ENCODE peak calls at places on chromosomes 3 and 15, in nine cellular contexts. One of them, this sample, is unnamed.

GRCh38 chr3:157175678-157176077 is 15.7 kb upstream of the CCNL1 start:
- DNase-seq in ovary: peak; percentile 36
- DNase-seq in sigmoid colon: peak; percentile 76
- DNase-seq in GM23338: peak; percentile 43
- DNase-seq in A549: peak; percentile 26
- DNase-seq in tibial artery: no peak
- DNase-seq in IMR-90: no peak
- DNase-seq in PC-3: no peak
- DNase-seq in psoas muscle: no peak
- DNase-seq in this sample: no peak

GRCh38 chr3:188531210-188531609 is 377.3 kb downstream of the LPP start:
- DNase-seq in sigmoid colon: no peak
- DNase-seq in PC-3: peak; percentile 78
- DNase-seq in tibial artery: no peak
- DNase-seq in psoas muscle: no peak
- DNase-seq in ovary: no peak
- DNase-seq in IMR-90: peak; percentile 59
- DNase-seq in GM23338: no peak
- DNase-seq in A549: no peak
- DNase-seq in this sample: no peak

GRCh38 chr3:72318504-72319201 is 529.6 kb downstream of the SHQ1 start:
- DNase-seq in psoas muscle: no peak
- DNase-seq in PC-3: peak; percentile 31
- DNase-seq in ovary: no peak
- DNase-seq in A549: no peak
- DNase-seq in GM23338: no peak
- DNase-seq in tibial artery: no peak
- DNase-seq in sigmoid colon: no peak
- DNase-seq in IMR-90: peak; percentile 53
- DNase-seq in this sample: no peak

GRCh38 chr3:149368850-149369497 is 8.5 kb downstream of the TM4SF1 start:
- DNase-seq in psoas muscle: no peak
- DNase-seq in sigmoid colon: no peak
- DNase-seq in ovary: no peak
- DNase-seq in IMR-90: no peak
- DNase-seq in GM23338: no peak
- DNase-seq in PC-3: peak; percentile 72
- DNase-seq in A549: peak; percentile 69
- DNase-seq in tibial artery: no peak
- DNase-seq in this sample: no peak

GRCh38 chr3:150235799-150236198 is 172.3 kb upstream of the TSC22D2 start:
- DNase-seq in psoas muscle: no peak
- DNase-seq in A549: no peak
- DNase-seq in ovary: no peak
- DNase-seq in IMR-90: peak; percentile 91
- DNase-seq in PC-3: peak; percentile 17
- DNase-seq in sigmoid colon: no peak
- DNase-seq in tibial artery: no peak
- DNase-seq in GM23338: no peak
- DNase-seq in this sample: no peak

GRCh38 chr3:174533286-174533685 is 325.8 kb upstream of the NAALADL2 start:
- DNase-seq in ovary: no peak
- DNase-seq in IMR-90: peak; percentile 76
- DNase-seq in sigmoid colon: no peak
- DNase-seq in A549: no peak
- DNase-seq in PC-3: peak; percentile 12
- DNase-seq in GM23338: no peak
- DNase-seq in psoas muscle: no peak
- DNase-seq in tibial artery: no peak
- DNase-seq in this sample: no peak

GRCh38 chr3:16338124-16338523 is 73.1 kb downstream of the OXNAD1 start:
- DNase-seq in PC-3: no peak
- DNase-seq in psoas muscle: no peak
- DNase-seq in A549: no peak
- DNase-seq in GM23338: no peak
- DNase-seq in sigmoid colon: no peak
- DNase-seq in ovary: no peak
- DNase-seq in IMR-90: no peak
- DNase-seq in tibial artery: no peak
- DNase-seq in this sample: peak; percentile 62

GRCh38 chr3:191774485-191774884 is 313.5 kb downstream of the PYDC2 start:
- DNase-seq in GM23338: no peak
- DNase-seq in IMR-90: no peak
- DNase-seq in psoas muscle: no peak
- DNase-seq in ovary: no peak
- DNase-seq in sigmoid colon: no peak
- DNase-seq in tibial artery: no peak
- DNase-seq in PC-3: peak; percentile 54
- DNase-seq in A549: peak; percentile 81
- DNase-seq in this sample: no peak

GRCh38 chr3:85572426-85572825 is 613.6 kb downstream of the CADM2 start:
- DNase-seq in IMR-90: no peak
- DNase-seq in ovary: no peak
- DNase-seq in GM23338: no peak
- DNase-seq in PC-3: no peak
- DNase-seq in tibial artery: no peak
- DNase-seq in psoas muscle: no peak
- DNase-seq in A549: no peak
- DNase-seq in sigmoid colon: no peak
- DNase-seq in this sample: no peak

GRCh38 chr3:171982829-171983228 is 56.5 kb upstream of the FNDC3B start:
- DNase-seq in A549: no peak
- DNase-seq in IMR-90: peak; percentile 87
- DNase-seq in ovary: no peak
- DNase-seq in tibial artery: no peak
- DNase-seq in sigmoid colon: no peak
- DNase-seq in GM23338: no peak
- DNase-seq in PC-3: peak; percentile 66
- DNase-seq in psoas muscle: no peak
- DNase-seq in this sample: no peak
- H3K4me3 ChIP-seq in A549: no peak overlapping the region
- H3K4me3 ChIP-seq in IMR-90: no peak overlapping the region
- H3K4me3 ChIP-seq in ovary: no peak overlapping the region
- H3K4me3 ChIP-seq in tibial artery: no peak overlapping the region
- H3K4me3 ChIP-seq in sigmoid colon: no peak overlapping the region
- H3K4me3 ChIP-seq in GM23338: no peak overlapping the region
- H3K4me3 ChIP-seq in PC-3: no peak overlapping the region
- H3K4me3 ChIP-seq in psoas muscle: no peak overlapping the region
- H3K4me3 ChIP-seq in this sample: no peak overlapping the region

GRCh38 chr3:194271459-194272035 is 79.6 kb downstream of the CPN2 start:
- DNase-seq in psoas muscle: no peak
- DNase-seq in GM23338: no peak
- DNase-seq in sigmoid colon: no peak
- DNase-seq in PC-3: no peak
- DNase-seq in tibial artery: no peak
- DNase-seq in ovary: no peak
- DNase-seq in A549: no peak
- DNase-seq in IMR-90: no peak
- DNase-seq in this sample: no peak

GRCh38 chr3:194273396-194274310 is 77.5 kb downstream of the CPN2 start:
- DNase-seq in IMR-90: no peak
- DNase-seq in psoas muscle: no peak
- DNase-seq in tibial artery: peak; percentile 62
- DNase-seq in A549: no peak
- DNase-seq in ovary: peak; percentile 14
- DNase-seq in PC-3: no peak
- DNase-seq in sigmoid colon: peak; percentile 69
- DNase-seq in GM23338: no peak
- DNase-seq in this sample: no peak

GRCh38 chr3:194270627-194271458 is 80.3 kb downstream of the CPN2 start:
- DNase-seq in A549: no peak
- DNase-seq in sigmoid colon: peak; percentile 97
- DNase-seq in GM23338: no peak
- DNase-seq in psoas muscle: peak; percentile 82
- DNase-seq in PC-3: no peak
- DNase-seq in IMR-90: no peak
- DNase-seq in tibial artery: peak; percentile 99
- DNase-seq in ovary: peak; percentile 83
- DNase-seq in this sample: no peak

GRCh38 chr3:194272861-194273266 is 78.3 kb downstream of the CPN2 start:
- DNase-seq in ovary: peak; percentile 7
- DNase-seq in A549: no peak
- DNase-seq in psoas muscle: no peak
- DNase-seq in GM23338: no peak
- DNase-seq in sigmoid colon: peak; percentile 76
- DNase-seq in tibial artery: peak; percentile 56
- DNase-seq in IMR-90: no peak
- DNase-seq in PC-3: no peak
- DNase-seq in this sample: no peak

GRCh38 chr3:194272221-194272620 is 78.9 kb downstream of the CPN2 start:
- DNase-seq in tibial artery: peak; percentile 64
- DNase-seq in psoas muscle: no peak
- DNase-seq in IMR-90: no peak
- DNase-seq in ovary: peak; percentile 12
- DNase-seq in A549: no peak
- DNase-seq in sigmoid colon: peak; percentile 66
- DNase-seq in GM23338: no peak
- DNase-seq in PC-3: no peak
- DNase-seq in this sample: no peak
- H3K4me1 ChIP-seq in tibial artery: peaks cover 66% of the 10 kb centered on the region
- H3K4me1 ChIP-seq in psoas muscle: peaks cover 34% of the 10 kb centered on the region
- H3K4me1 ChIP-seq in IMR-90: peaks cover under 1% of the 10 kb centered on the region
- H3K4me1 ChIP-seq in ovary: peaks cover 26% of the 10 kb centered on the region
- H3K4me1 ChIP-seq in A549: peaks cover 15% of the 10 kb centered on the region
- H3K4me1 ChIP-seq in sigmoid colon: no peaks in the 10 kb centered on the region
- H3K4me1 ChIP-seq in GM23338: peaks cover 11% of the 10 kb centered on the region
- H3K4me1 ChIP-seq in PC-3: no peaks in the 10 kb centered on the region
- H3K4me1 ChIP-seq in this sample: no peaks in the 10 kb centered on the region

DNA sequence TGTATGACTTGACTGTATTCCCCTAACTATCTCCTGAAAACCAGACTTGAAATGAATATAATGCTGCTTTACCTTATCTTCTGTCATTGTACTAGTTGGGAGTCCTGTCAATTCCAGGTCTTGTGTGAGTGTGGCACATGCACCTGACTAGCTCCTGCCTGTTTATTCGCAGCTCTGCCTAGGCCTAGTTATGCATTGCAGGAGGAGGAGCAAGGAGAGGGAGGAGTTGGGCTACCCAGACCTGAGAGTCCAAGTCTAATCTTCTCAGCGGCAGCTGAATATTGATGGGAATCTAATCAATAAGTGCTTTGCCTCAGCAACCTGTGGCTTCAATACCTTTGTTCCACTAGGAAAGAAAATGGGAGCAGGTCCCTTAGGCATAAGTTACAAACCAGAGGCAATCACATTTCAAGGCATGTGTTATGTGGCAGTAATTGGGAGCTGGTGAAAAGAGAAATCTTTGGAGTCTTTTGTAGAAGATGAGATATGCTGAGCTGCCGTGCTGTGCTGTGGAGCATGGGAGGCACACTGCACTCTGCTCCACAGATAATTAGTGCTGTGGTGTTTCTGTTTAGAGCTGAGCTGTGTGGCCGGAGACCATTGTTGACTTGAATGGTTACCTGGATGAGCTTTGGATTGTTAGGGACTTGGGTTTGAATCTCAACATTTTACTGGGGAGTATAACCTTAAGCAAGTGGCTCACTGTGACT is at the start of gene SLC2A2:
- DNase-seq in tibial artery: no peak
- DNase-seq in A549: no peak
- DNase-seq in PC-3: no peak
- DNase-seq in GM23338: no peak
- DNase-seq in sigmoid colon: no peak
- DNase-seq in psoas muscle: no peak
- DNase-seq in IMR-90: no peak
- DNase-seq in ovary: no peak
- DNase-seq in this sample: no peak
- H3K4me3 ChIP-seq in tibial artery: no peak within 1 kb of the TSS
- H3K4me3 ChIP-seq in A549: no peak within 1 kb of the TSS
- H3K4me3 ChIP-seq in PC-3: no peak within 1 kb of the TSS
- H3K4me3 ChIP-seq in GM23338: no peak within 1 kb of the TSS
- H3K4me3 ChIP-seq in sigmoid colon: no peak within 1 kb of the TSS
- H3K4me3 ChIP-seq in psoas muscle: no peak within 1 kb of the TSS
- H3K4me3 ChIP-seq in IMR-90: no peak within 1 kb of the TSS
- H3K4me3 ChIP-seq in ovary: no peak within 1 kb of the TSS
- H3K4me3 ChIP-seq in this sample: no peak within 1 kb of the TSS

DNA sequence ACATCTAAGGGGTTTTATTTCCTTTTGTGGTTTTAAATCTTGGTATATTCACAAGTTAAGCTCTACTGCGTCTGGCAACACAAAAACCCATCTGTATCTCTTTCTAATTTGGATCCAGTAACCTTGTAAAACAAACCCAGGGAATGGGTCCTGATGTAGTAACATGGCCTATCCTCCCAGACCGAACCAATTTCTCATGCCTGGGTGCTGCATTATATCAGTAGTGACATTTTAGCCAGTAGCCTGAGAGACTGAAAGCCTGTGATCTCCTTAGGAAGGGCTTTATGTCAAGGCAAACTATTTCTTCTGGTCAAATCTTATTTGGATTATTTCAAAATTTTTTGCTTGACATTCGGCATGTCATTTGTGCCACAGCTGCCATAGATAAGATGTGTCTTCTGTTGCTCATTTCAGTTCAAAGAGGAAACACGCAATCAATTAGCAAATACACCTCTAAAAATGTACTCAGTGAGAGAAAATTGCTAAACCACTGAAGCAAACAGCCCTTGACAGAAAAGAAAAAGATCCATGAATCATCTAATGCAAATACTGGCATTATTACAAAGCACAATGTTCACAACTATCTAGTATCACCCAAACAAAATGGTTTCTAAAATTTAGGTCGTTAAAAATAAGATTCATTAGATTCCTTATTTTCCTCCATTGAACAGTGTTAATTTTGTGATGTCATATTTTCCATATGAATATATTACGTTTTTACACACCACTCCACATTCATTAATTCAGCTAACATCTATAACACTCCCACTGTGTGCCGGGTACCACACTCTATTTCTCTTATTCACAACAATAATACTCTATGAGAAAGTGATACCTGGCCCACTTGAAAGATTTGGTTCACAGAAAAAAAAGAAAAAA is 4.0 kb downstream of the NPTN start:
- DNase-seq in IMR-90: no peak
- DNase-seq in psoas muscle: no peak
- DNase-seq in PC-3: peak; percentile 71
- DNase-seq in A549: no peak
- DNase-seq in sigmoid colon: no peak
- DNase-seq in ovary: no peak
- DNase-seq in tibial artery: no peak
- DNase-seq in GM23338: no peak
- DNase-seq in this sample: no peak
- H3K4me1 ChIP-seq in IMR-90: peaks cover 14% of the 10 kb centered on the region
- H3K4me1 ChIP-seq in psoas muscle: peaks cover 83% of the 10 kb centered on the region
- H3K4me1 ChIP-seq in PC-3: peaks cover 81% of the 10 kb centered on the region
- H3K4me1 ChIP-seq in A549: peaks cover 73% of the 10 kb centered on the region
- H3K4me1 ChIP-seq in sigmoid colon: no peaks in the 10 kb centered on the region
- H3K4me1 ChIP-seq in ovary: peaks cover 11% of the 10 kb centered on the region
- H3K4me1 ChIP-seq in tibial artery: peaks cover 84% of the 10 kb centered on the region
- H3K4me1 ChIP-seq in GM23338: peaks cover 59% of the 10 kb centered on the region
- H3K4me1 ChIP-seq in this sample: peaks cover 46% of the 10 kb centered on the region

DNA sequence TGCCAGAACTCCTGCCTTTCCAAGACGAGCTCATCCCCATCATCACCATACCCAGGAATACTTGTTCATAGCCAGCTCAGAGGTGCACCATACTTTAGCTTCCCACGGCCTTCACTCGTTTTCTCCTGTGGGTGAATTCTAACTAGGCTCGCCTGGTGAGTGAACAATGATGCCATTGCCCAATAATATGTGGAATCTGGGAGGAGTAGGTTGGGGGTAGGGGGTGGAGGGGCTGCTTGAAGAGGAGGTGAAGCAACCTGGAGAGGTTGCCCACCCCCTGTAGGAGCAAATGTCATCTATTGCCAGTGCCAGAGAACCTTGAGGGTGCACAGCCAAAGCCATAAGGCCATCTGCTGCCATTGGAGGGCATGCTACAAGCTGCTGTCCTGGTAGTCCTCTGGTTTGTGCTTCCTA is 592 bp upstream of the ZNF445 start:
- DNase-seq in PC-3: no peak
- DNase-seq in tibial artery: no peak
- DNase-seq in ovary: no peak
- DNase-seq in A549: no peak
- DNase-seq in psoas muscle: no peak
- DNase-seq in IMR-90: no peak
- DNase-seq in sigmoid colon: no peak
- DNase-seq in GM23338: no peak
- DNase-seq in this sample: peak; percentile 3
- H3K4me3 ChIP-seq in PC-3: peak overlapping the region; percentile 83
- H3K4me3 ChIP-seq in tibial artery: peak overlapping the region; percentile 74
- H3K4me3 ChIP-seq in ovary: peak overlapping the region; percentile 60
- H3K4me3 ChIP-seq in A549: peak overlapping the region; percentile 70
- H3K4me3 ChIP-seq in psoas muscle: peak overlapping the region; percentile 85
- H3K4me3 ChIP-seq in IMR-90: peak overlapping the region; percentile 55
- H3K4me3 ChIP-seq in sigmoid colon: no peak overlapping the region
- H3K4me3 ChIP-seq in GM23338: peak overlapping the region; percentile 65
- H3K4me3 ChIP-seq in this sample: peak overlapping the region; percentile 55